ENCODE peak calls at places on chromosome 19, in six cellular contexts. One of them, this sample, is unnamed.

GRCh38 chr19:27858981-27859581 is 1353.9 kb downstream of the UQCRFS1 start:
- DNase-seq in activated naive CD8-positive, alpha-beta T cell treated with anti-CD3 and anti-CD28 coated beads, Interleukin-2, amount 50 U/mL, for 24 hours: no peak
- DNase-seq in foreskin keratinocyte: no peak
- DNase-seq in lung microvascular endothelial cell: no peak
- DNase-seq in naive thymus-derived CD4-positive, alpha-beta T cell: no peak
- DNase-seq in EL: no peak
- DNase-seq in this sample: no peak

GRCh38 chr19:6654347-6655310 is 15.3 kb downstream of the TNFSF14 start:
- DNase-seq in activated naive CD8-positive, alpha-beta T cell treated with anti-CD3 and anti-CD28 coated beads, Interleukin-2, amount 50 U/mL, for 24 hours: peak
- DNase-seq in foreskin keratinocyte: no peak
- DNase-seq in lung microvascular endothelial cell: no peak
- DNase-seq in naive thymus-derived CD4-positive, alpha-beta T cell: no peak
- DNase-seq in EL: no peak
- DNase-seq in this sample: no peak

GRCh38 chr19:46202426-46202825 is 27.1 kb upstream of the IGFL1 start:
- DNase-seq in activated naive CD8-positive, alpha-beta T cell treated with anti-CD3 and anti-CD28 coated beads, Interleukin-2, amount 50 U/mL, for 24 hours: no peak
- DNase-seq in foreskin keratinocyte: no peak
- DNase-seq in lung microvascular endothelial cell: no peak
- DNase-seq in naive thymus-derived CD4-positive, alpha-beta T cell: no peak
- DNase-seq in EL: no peak
- DNase-seq in this sample: no peak

GRCh38 chr19:13748169-13748884 is 16.0 kb upstream of the MRI1 start:
- DNase-seq in activated naive CD8-positive, alpha-beta T cell treated with anti-CD3 and anti-CD28 coated beads, Interleukin-2, amount 50 U/mL, for 24 hours: peak
- DNase-seq in foreskin keratinocyte: peak
- DNase-seq in lung microvascular endothelial cell: peak
- DNase-seq in naive thymus-derived CD4-positive, alpha-beta T cell: no peak
- DNase-seq in EL: peak
- DNase-seq in this sample: peak

GRCh38 chr19:18568367-18568766 is 3.3 kb upstream of the UBA52 start:
- DNase-seq in activated naive CD8-positive, alpha-beta T cell treated with anti-CD3 and anti-CD28 coated beads, Interleukin-2, amount 50 U/mL, for 24 hours: no peak
- DNase-seq in foreskin keratinocyte: no peak
- DNase-seq in lung microvascular endothelial cell: no peak
- DNase-seq in naive thymus-derived CD4-positive, alpha-beta T cell: no peak
- DNase-seq in EL: no peak
- DNase-seq in this sample: no peak

GRCh38 chr19:9877775-9878510 is 42.8 kb downstream of the PIN1 start:
- DNase-seq in activated naive CD8-positive, alpha-beta T cell treated with anti-CD3 and anti-CD28 coated beads, Interleukin-2, amount 50 U/mL, for 24 hours: no peak
- DNase-seq in foreskin keratinocyte: peak
- DNase-seq in lung microvascular endothelial cell: no peak
- DNase-seq in naive thymus-derived CD4-positive, alpha-beta T cell: no peak
- DNase-seq in EL: peak
- DNase-seq in this sample: no peak

GRCh38 chr19:34310494-34310981 is 54.5 kb upstream of the GPI start:
- DNase-seq in activated naive CD8-positive, alpha-beta T cell treated with anti-CD3 and anti-CD28 coated beads, Interleukin-2, amount 50 U/mL, for 24 hours: no peak
- DNase-seq in foreskin keratinocyte: no peak
- DNase-seq in lung microvascular endothelial cell: no peak
- DNase-seq in naive thymus-derived CD4-positive, alpha-beta T cell: no peak
- DNase-seq in EL: no peak
- DNase-seq in this sample: no peak

GRCh38 chr19:42199440-42200115 is 17.9 kb downstream of the DEDD2 start:
- DNase-seq in activated naive CD8-positive, alpha-beta T cell treated with anti-CD3 and anti-CD28 coated beads, Interleukin-2, amount 50 U/mL, for 24 hours: peak
- DNase-seq in foreskin keratinocyte: peak
- DNase-seq in lung microvascular endothelial cell: no peak
- DNase-seq in naive thymus-derived CD4-positive, alpha-beta T cell: peak
- DNase-seq in EL: no peak
- DNase-seq in this sample: no peak

GRCh38 chr19:48719263-48720171 is at the start of gene MAMSTR:
- DNase-seq in activated naive CD8-positive, alpha-beta T cell treated with anti-CD3 and anti-CD28 coated beads, Interleukin-2, amount 50 U/mL, for 24 hours: peak
- DNase-seq in foreskin keratinocyte: no peak
- DNase-seq in lung microvascular endothelial cell: no peak
- DNase-seq in naive thymus-derived CD4-positive, alpha-beta T cell: no peak
- DNase-seq in EL: no peak
- DNase-seq in this sample: no peak

GRCh38 chr19:19268453-19269385 is 4.4 kb downstream of the TM6SF2 start:
- DNase-seq in activated naive CD8-positive, alpha-beta T cell treated with anti-CD3 and anti-CD28 coated beads, Interleukin-2, amount 50 U/mL, for 24 hours: no peak
- DNase-seq in foreskin keratinocyte: no peak
- DNase-seq in lung microvascular endothelial cell: no peak
- DNase-seq in naive thymus-derived CD4-positive, alpha-beta T cell: no peak
- DNase-seq in EL: no peak
- DNase-seq in this sample: no peak

GRCh38 chr19:4365341-4365740 is 22.0 kb downstream of the MPND start:
- DNase-seq in activated naive CD8-positive, alpha-beta T cell treated with anti-CD3 and anti-CD28 coated beads, Interleukin-2, amount 50 U/mL, for 24 hours: no peak
- DNase-seq in foreskin keratinocyte: no peak
- DNase-seq in lung microvascular endothelial cell: no peak
- DNase-seq in naive thymus-derived CD4-positive, alpha-beta T cell: no peak
- DNase-seq in EL: no peak
- DNase-seq in this sample: no peak

GRCh38 chr19:17209126-17210036 is 5.8 kb upstream of the USE1 start:
- DNase-seq in activated naive CD8-positive, alpha-beta T cell treated with anti-CD3 and anti-CD28 coated beads, Interleukin-2, amount 50 U/mL, for 24 hours: peak
- DNase-seq in foreskin keratinocyte: no peak
- DNase-seq in lung microvascular endothelial cell: peak
- DNase-seq in naive thymus-derived CD4-positive, alpha-beta T cell: no peak
- DNase-seq in EL: peak
- DNase-seq in this sample: peak

GRCh38 chr19:33383722-33384292 is 10.3 kb downstream of the CEBPG start:
- DNase-seq in activated naive CD8-positive, alpha-beta T cell treated with anti-CD3 and anti-CD28 coated beads, Interleukin-2, amount 50 U/mL, for 24 hours: no peak
- DNase-seq in foreskin keratinocyte: no peak
- DNase-seq in lung microvascular endothelial cell: no peak
- DNase-seq in naive thymus-derived CD4-positive, alpha-beta T cell: no peak
- DNase-seq in EL: no peak
- DNase-seq in this sample: no peak

GRCh38 chr19:49890349-49891311 is 6.1 kb downstream of the IL4I1 start:
- DNase-seq in activated naive CD8-positive, alpha-beta T cell treated with anti-CD3 and anti-CD28 coated beads, Interleukin-2, amount 50 U/mL, for 24 hours: peak
- DNase-seq in foreskin keratinocyte: peak
- DNase-seq in lung microvascular endothelial cell: no peak
- DNase-seq in naive thymus-derived CD4-positive, alpha-beta T cell: peak
- DNase-seq in EL: no peak
- DNase-seq in this sample: no peak

GRCh38 chr19:7196721-7197168 is 97.5 kb downstream of the INSR start:
- DNase-seq in activated naive CD8-positive, alpha-beta T cell treated with anti-CD3 and anti-CD28 coated beads, Interleukin-2, amount 50 U/mL, for 24 hours: no peak
- DNase-seq in foreskin keratinocyte: no peak
- DNase-seq in lung microvascular endothelial cell: no peak
- DNase-seq in naive thymus-derived CD4-positive, alpha-beta T cell: no peak
- DNase-seq in EL: no peak
- DNase-seq in this sample: peak

GRCh38 chr19:5154129-5154798 is 185.4 kb downstream of the KDM4B start:
- DNase-seq in activated naive CD8-positive, alpha-beta T cell treated with anti-CD3 and anti-CD28 coated beads, Interleukin-2, amount 50 U/mL, for 24 hours: peak
- DNase-seq in foreskin keratinocyte: no peak
- DNase-seq in lung microvascular endothelial cell: no peak
- DNase-seq in naive thymus-derived CD4-positive, alpha-beta T cell: peak
- DNase-seq in EL: peak
- DNase-seq in this sample: peak

GRCh38 chr19:51123381-51124186 is 1.1 kb upstream of the SIGLEC9 start:
- DNase-seq in activated naive CD8-positive, alpha-beta T cell treated with anti-CD3 and anti-CD28 coated beads, Interleukin-2, amount 50 U/mL, for 24 hours: peak
- DNase-seq in foreskin keratinocyte: no peak
- DNase-seq in lung microvascular endothelial cell: no peak
- DNase-seq in naive thymus-derived CD4-positive, alpha-beta T cell: peak
- DNase-seq in EL: no peak
- DNase-seq in this sample: no peak

GRCh38 chr19:46713781-46714522 is 3.0 kb downstream of the PRKD2 start:
- DNase-seq in activated naive CD8-positive, alpha-beta T cell treated with anti-CD3 and anti-CD28 coated beads, Interleukin-2, amount 50 U/mL, for 24 hours: peak
- DNase-seq in foreskin keratinocyte: peak
- DNase-seq in lung microvascular endothelial cell: peak
- DNase-seq in naive thymus-derived CD4-positive, alpha-beta T cell: peak
- DNase-seq in EL: peak
- DNase-seq in this sample: peak

GRCh38 chr19:5182811-5183210 is 157.8 kb downstream of the PTPRS start:
- DNase-seq in activated naive CD8-positive, alpha-beta T cell treated with anti-CD3 and anti-CD28 coated beads, Interleukin-2, amount 50 U/mL, for 24 hours: no peak
- DNase-seq in foreskin keratinocyte: no peak
- DNase-seq in lung microvascular endothelial cell: no peak
- DNase-seq in naive thymus-derived CD4-positive, alpha-beta T cell: no peak
- DNase-seq in EL: no peak
- DNase-seq in this sample: no peak

GRCh38 chr19:33273881-33274662 is 28.3 kb downstream of the CEBPA start:
- DNase-seq in activated naive CD8-positive, alpha-beta T cell treated with anti-CD3 and anti-CD28 coated beads, Interleukin-2, amount 50 U/mL, for 24 hours: peak
- DNase-seq in foreskin keratinocyte: peak
- DNase-seq in lung microvascular endothelial cell: peak
- DNase-seq in naive thymus-derived CD4-positive, alpha-beta T cell: no peak
- DNase-seq in EL: peak
- DNase-seq in this sample: peak

GRCh38 chr19:48154003-48154402 is 16.1 kb downstream of the LIG1 start:
- DNase-seq in activated naive CD8-positive, alpha-beta T cell treated with anti-CD3 and anti-CD28 coated beads, Interleukin-2, amount 50 U/mL, for 24 hours: no peak
- DNase-seq in foreskin keratinocyte: no peak
- DNase-seq in lung microvascular endothelial cell: peak
- DNase-seq in naive thymus-derived CD4-positive, alpha-beta T cell: no peak
- DNase-seq in EL: no peak
- DNase-seq in this sample: no peak